ENCODE peak calls at places on chromosomes 13 and 19, in seven cellular contexts. Y is NCI-H460; B is nucleus accumbens; Z is HuH-7.5; S is activated CD4-positive, alpha-beta T cell treated with anti-CD3 and anti-CD28 coated beads, Interleukin-2, amount 10 ng/mL, durations not matched to agents 7 days and 5 days; Q is glutamatergic neuron; J is stimulated activated CD8-positive, alpha-beta memory T cell treated with anti-CD3 and anti-CD28 coated beads, Interleukin-12 subunit alpha, Interleukin-12 subunit beta, amount 100 ng/mL, for 4 hours. M is an unnamed sample.

GRCh38 chr13:21344662-21345176 is 114.4 kb downstream of the ZDHHC20 start:
- DNase-seq in B (no peak), Q (no peak), S (peak), J (no peak), Z (no peak), Y (no peak), M (no peak)

GRCh38 chr13:79481685-79482052 is 714 bp downstream of the NDFIP2 start:
- DNase-seq in Y (no peak), J (peak), Z (no peak), S (no peak), B (peak), Q (no peak), M (no peak)

GRCh38 chr13:72808917-72809500 is 27.1 kb downstream of the PIBF1 start:
- DNase-seq in J (no peak), S (no peak), Z (no peak), Y (peak), Q (no peak), B (no peak), M (no peak)

GRCh38 chr13:67351915-67352314 is 121.8 kb upstream of the PCDH9 start:
- DNase-seq in J (no peak), B (no peak), S (no peak), Y (no peak), Q (no peak), Z (no peak), M (no peak)

GRCh38 chr13:26914624-26915023 is 154.0 kb upstream of the GPR12 start:
- DNase-seq in S (peak), Q (no peak), B (no peak), Y (no peak), J (no peak), Z (no peak), M (peak)

GRCh38 chr19:18313398-18313797 is 9.5 kb downstream of the LSM4 start:
- DNase-seq in J (no peak), Q (no peak), B (no peak), Y (no peak), S (no peak), Z (no peak), M (no peak)

GRCh38 chr13:26412961-26413716 is 144.3 kb upstream of the WASF3 start:
- DNase-seq in Z (no peak), J (no peak), B (no peak), S (no peak), Q (no peak), Y (no peak), M (no peak)

GRCh38 chr13:114234645-114235421 is at the start of gene CDC16:
- DNase-seq in B (peak), S (peak), Y (peak), Z (peak), Q (peak), J (peak), M (peak)

GRCh38 chr19:42184401-42184861 is 33.0 kb downstream of the DEDD2 start:
- DNase-seq in Y (peak), S (peak), Z (peak), J (peak), Q (peak), B (peak), M (peak)

GRCh38 chr19:5961969-5962945 is 15.7 kb downstream of the RANBP3 start:
- DNase-seq in Y (no peak), Q (no peak), J (no peak), Z (peak), S (peak), B (peak), M (peak)

GRCh38 chr19:36128392-36128736 is 11.5 kb upstream of the CAPNS1 start:
- DNase-seq in B (no peak), Y (no peak), J (no peak), Q (no peak), S (no peak), Z (no peak), M (peak)

GRCh38 chr13:99057310-99057975 is 79.6 kb upstream of the DOCK9 start:
- DNase-seq in Z (no peak), B (no peak), S (no peak), Y (no peak), Q (no peak), J (no peak), M (no peak)

GRCh38 chr19:5170329-5170745 is 170.3 kb downstream of the PTPRS start:
- DNase-seq in J (peak), Z (no peak), S (peak), B (no peak), Q (peak), Y (no peak), M (no peak)

GRCh38 chr13:58933475-58933874 is 1230.3 kb downstream of the DIAPH3 start:
- DNase-seq in Z (no peak), S (no peak), J (no peak), Q (no peak), B (no peak), Y (no peak), M (no peak)

GRCh38 chr13:91946498-91947070 is 548.2 kb downstream of the GPC5 start:
- DNase-seq in Q (no peak), B (no peak), Z (peak), S (no peak), J (no peak), Y (peak), M (peak)

GRCh38 chr13:29852464-29853054 is 2.1 kb upstream of the UBL3 start:
- DNase-seq in Q (no peak), Y (no peak), B (no peak), S (no peak), J (no peak), Z (no peak), M (no peak)

GRCh38 chr13:39038569-39038898 is 278 bp downstream of the NHLRC3 start:
- DNase-seq in Y (no peak), J (no peak), Q (no peak), S (peak), B (no peak), Z (peak), M (no peak)

GRCh38 chr19:3183721-3184641 is 1.7 kb upstream of the NCLN start:
- DNase-seq in Q (no peak), Y (no peak), Z (no peak), B (no peak), S (no peak), J (no peak), M (no peak)

GRCh38 chr19:46408611-46409039 is 4.7 kb downstream of the CCDC8 start:
- DNase-seq in Z (no peak), Q (peak), Y (no peak), B (peak), J (no peak), S (no peak), M (peak)

GRCh38 chr13:23367907-23368306 is 65.6 kb downstream of the SACS start:
- DNase-seq in Z (no peak), Q (no peak), B (no peak), S (no peak), J (no peak), Y (no peak), M (no peak)

GRCh38 chr19:10193666-10194499 is 870 bp downstream of the DNMT1 start:
- DNase-seq in S (no peak), B (no peak), Z (peak), Y (no peak), Q (peak), J (peak), M (peak)

GRCh38 chr13:106657104-106657503 is 89.2 kb upstream of the ARGLU1 start:
- DNase-seq in J (no peak), S (no peak), Q (no peak), Z (no peak), Y (no peak), B (no peak), M (no peak)

GRCh38 chr19:42546831-42547500 is 18.7 kb upstream of the CEACAM1 start:
- DNase-seq in Q (no peak), J (no peak), B (no peak), Y (no peak), Z (no peak), S (no peak), M (no peak)

GRCh38 chr19:19120308-19121156 is 17.7 kb downstream of the TMEM161A start:
- DNase-seq in J (no peak), B (peak), Z (no peak), S (peak), Y (peak), Q (peak), M (no peak)

GRCh38 chr13:98576963-98577822 is at the start of gene STK24:
- DNase-seq in Y (peak), Z (peak), S (peak), Q (peak), B (peak), J (peak), M (peak)

GRCh38 chr19:35062942-35063341 is 21.4 kb downstream of the HPN start:
- DNase-seq in B (no peak), J (no peak), Z (no peak), Y (no peak), Q (no peak), S (no peak), M (no peak)

GRCh38 chr13:36480726-36481485 is 48.6 kb downstream of the CCNA1 start:
- DNase-seq in Z (no peak), S (no peak), J (no peak), B (no peak), Q (no peak), Y (no peak), M (no peak)

GRCh38 chr19:42366676-42367075 is 23.4 kb downstream of the CNFN start:
- DNase-seq in Q (no peak), Z (no peak), S (no peak), J (no peak), B (no peak), Y (no peak), M (no peak)

GRCh38 chr13:108193806-108194205 is 21.5 kb downstream of the LIG4 start:
- DNase-seq in Q (no peak), S (no peak), B (no peak), Y (no peak), J (no peak), Z (no peak), M (no peak)

GRCh38 chr19:57947088-57947418 is 453 bp downstream of the ZNF256 start:
- DNase-seq in J (no peak), Y (no peak), B (no peak), S (no peak), Z (no peak), Q (no peak), M (no peak)

GRCh38 chr19:56988271-56988670 is 131.5 kb upstream of the USP29 start:
- DNase-seq in Q (no peak), Z (no peak), J (no peak), Y (no peak), B (no peak), S (no peak), M (no peak)

GRCh38 chr19:47613165-47614146 is 4.5 kb downstream of the BICRA start:
- DNase-seq in S (no peak), Q (peak), J (no peak), Z (no peak), Y (no peak), B (peak), M (no peak)

GRCh38 chr19:10112895-10113591 is 1.6 kb downstream of the P2RY11 start:
- DNase-seq in Z (no peak), Q (peak), B (no peak), S (peak), J (peak), Y (peak), M (peak)

GRCh38 chr13:74015137-74015536 is 119.1 kb downstream of the KLF12 start:
- DNase-seq in Z (no peak), Q (no peak), Y (no peak), S (no peak), B (no peak), J (no peak), M (no peak)

GRCh38 chr13:45417790-45418534 is at the start of gene SLC25A30:
- DNase-seq in J (peak), Z (peak), S (peak), Y (peak), Q (peak), B (peak), M (peak)

GRCh38 chr13:99496322-99497142 is 4.7 kb upstream of the TM9SF2 start:
- DNase-seq in Q (no peak), B (peak), Z (no peak), Y (peak), S (peak), J (peak), M (no peak)

GRCh38 chr19:58229255-58229639 is 533 bp downstream of the ZNF544 start:
- DNase-seq in Z (peak), B (no peak), Q (peak), S (peak), J (no peak), Y (no peak), M (no peak)

GRCh38 chr19:16825312-16826168 is 3.7 kb upstream of the SIN3B start:
- DNase-seq in S (no peak), Y (peak), Q (no peak), Z (no peak), J (no peak), B (peak), M (no peak)

GRCh38 chr19:55075366-55075998 is at the start of gene EPS8L1:
- DNase-seq in Z (no peak), B (no peak), Q (no peak), J (no peak), S (no peak), Y (no peak), M (no peak)